ENCODE peak calls at places on chromosomes 2 and 18, in five cellular contexts. One of them, this sample, is unnamed.
A peak's percentile ranks its signal among the peaks of the same experiment; 100 is the strongest.

GRCh38 chr18:13539843-13540535 is 186.4 kb downstream of the FAM210A start:
- DNase-seq in Calu3: no peak
- DNase-seq in WTC11: no peak
- DNase-seq in posterior cingulate gyrus: no peak
- DNase-seq in stimulated activated CD4-positive, alpha-beta T cell treated with anti-CD3 and anti-CD28 coated beads, TNF-alpha, amount 100 ng/mL, for 48 hours: no peak
- DNase-seq in this sample: no peak

GRCh38 chr2:30456106-30456505 is 9.1 kb downstream of the LCLAT1 start:
- DNase-seq in Calu3: no peak
- DNase-seq in posterior cingulate gyrus: no peak
- DNase-seq in stimulated activated CD4-positive, alpha-beta T cell treated with anti-CD3 and anti-CD28 coated beads, TNF-alpha, amount 100 ng/mL, for 48 hours: no peak
- DNase-seq in WTC11: no peak
- DNase-seq in this sample: no peak

GRCh38 chr2:73894877-73895276 is 2.1 kb downstream of the ACTG2 start:
- DNase-seq in stimulated activated CD4-positive, alpha-beta T cell treated with anti-CD3 and anti-CD28 coated beads, TNF-alpha, amount 100 ng/mL, for 48 hours: no peak
- DNase-seq in posterior cingulate gyrus: no peak
- DNase-seq in WTC11: no peak
- DNase-seq in Calu3: no peak
- DNase-seq in this sample: no peak

GRCh38 chr2:126645211-126645618 is 10.7 kb upstream of the GYPC start:
- DNase-seq in stimulated activated CD4-positive, alpha-beta T cell treated with anti-CD3 and anti-CD28 coated beads, TNF-alpha, amount 100 ng/mL, for 48 hours: no peak
- DNase-seq in WTC11: no peak
- DNase-seq in posterior cingulate gyrus: no peak
- DNase-seq in Calu3: no peak
- DNase-seq in this sample: peak; percentile 75

GRCh38 chr2:161842751-161843433 is 218.7 kb downstream of the SLC4A10 start:
- DNase-seq in Calu3: no peak
- DNase-seq in WTC11: no peak
- DNase-seq in posterior cingulate gyrus: no peak
- DNase-seq in stimulated activated CD4-positive, alpha-beta T cell treated with anti-CD3 and anti-CD28 coated beads, TNF-alpha, amount 100 ng/mL, for 48 hours: no peak
- DNase-seq in this sample: no peak

GRCh38 chr2:72803151-72803550 is 22.7 kb downstream of the EXOC6B start:
- DNase-seq in posterior cingulate gyrus: no peak
- DNase-seq in stimulated activated CD4-positive, alpha-beta T cell treated with anti-CD3 and anti-CD28 coated beads, TNF-alpha, amount 100 ng/mL, for 48 hours: no peak
- DNase-seq in WTC11: no peak
- DNase-seq in Calu3: no peak
- DNase-seq in this sample: no peak

GRCh38 chr2:109193807-109194702 is 65.0 kb downstream of the SH3RF3 start:
- DNase-seq in stimulated activated CD4-positive, alpha-beta T cell treated with anti-CD3 and anti-CD28 coated beads, TNF-alpha, amount 100 ng/mL, for 48 hours: no peak
- DNase-seq in WTC11: no peak
- DNase-seq in Calu3: no peak
- DNase-seq in posterior cingulate gyrus: no peak
- DNase-seq in this sample: no peak

GRCh38 chr2:193580176-193580950 is 1385.6 kb upstream of the TMEFF2 start:
- DNase-seq in stimulated activated CD4-positive, alpha-beta T cell treated with anti-CD3 and anti-CD28 coated beads, TNF-alpha, amount 100 ng/mL, for 48 hours: no peak
- DNase-seq in posterior cingulate gyrus: no peak
- DNase-seq in WTC11: no peak
- DNase-seq in Calu3: no peak
- DNase-seq in this sample: no peak

GRCh38 chr2:37376421-37377186 is 32.2 kb downstream of the QPCT start:
- DNase-seq in Calu3: no peak
- DNase-seq in stimulated activated CD4-positive, alpha-beta T cell treated with anti-CD3 and anti-CD28 coated beads, TNF-alpha, amount 100 ng/mL, for 48 hours: peak; percentile 15
- DNase-seq in posterior cingulate gyrus: no peak
- DNase-seq in WTC11: no peak
- DNase-seq in this sample: no peak

GRCh38 chr2:240895656-240896388 is at the start of gene MAB21L4:
- DNase-seq in Calu3: peak; percentile 79
- DNase-seq in posterior cingulate gyrus: no peak
- DNase-seq in WTC11: no peak
- DNase-seq in stimulated activated CD4-positive, alpha-beta T cell treated with anti-CD3 and anti-CD28 coated beads, TNF-alpha, amount 100 ng/mL, for 48 hours: no peak
- DNase-seq in this sample: no peak

GRCh38 chr2:72139871-72140620 is 7.6 kb downstream of the CYP26B1 start:
- DNase-seq in Calu3: no peak
- DNase-seq in posterior cingulate gyrus: no peak
- DNase-seq in stimulated activated CD4-positive, alpha-beta T cell treated with anti-CD3 and anti-CD28 coated beads, TNF-alpha, amount 100 ng/mL, for 48 hours: no peak
- DNase-seq in WTC11: no peak
- DNase-seq in this sample: no peak

GRCh38 chr2:205680067-205680466 is 2.2 kb upstream of the NRP2 start:
- DNase-seq in WTC11: peak; percentile 77
- DNase-seq in stimulated activated CD4-positive, alpha-beta T cell treated with anti-CD3 and anti-CD28 coated beads, TNF-alpha, amount 100 ng/mL, for 48 hours: no peak
- DNase-seq in Calu3: peak; percentile 82
- DNase-seq in posterior cingulate gyrus: peak; percentile 39
- DNase-seq in this sample: peak; percentile 45

GRCh38 chr18:79490593-79491551 is 95.1 kb downstream of the NFATC1 start:
- DNase-seq in posterior cingulate gyrus: no peak
- DNase-seq in Calu3: no peak
- DNase-seq in stimulated activated CD4-positive, alpha-beta T cell treated with anti-CD3 and anti-CD28 coated beads, TNF-alpha, amount 100 ng/mL, for 48 hours: no peak
- DNase-seq in WTC11: no peak
- DNase-seq in this sample: no peak

GRCh38 chr2:51710222-51710621 is 678.3 kb upstream of the NRXN1 start:
- DNase-seq in Calu3: peak; percentile 13
- DNase-seq in stimulated activated CD4-positive, alpha-beta T cell treated with anti-CD3 and anti-CD28 coated beads, TNF-alpha, amount 100 ng/mL, for 48 hours: no peak
- DNase-seq in posterior cingulate gyrus: peak; percentile 14
- DNase-seq in WTC11: peak; percentile 57
- DNase-seq in this sample: peak; percentile 2

GRCh38 chr2:3489449-3490115 is 29.7 kb downstream of the ADI1 start:
- DNase-seq in Calu3: no peak
- DNase-seq in posterior cingulate gyrus: no peak
- DNase-seq in stimulated activated CD4-positive, alpha-beta T cell treated with anti-CD3 and anti-CD28 coated beads, TNF-alpha, amount 100 ng/mL, for 48 hours: no peak
- DNase-seq in WTC11: no peak
- DNase-seq in this sample: no peak

GRCh38 chr2:27100036-27100435 is 13.5 kb downstream of the KHK start:
- DNase-seq in Calu3: no peak
- DNase-seq in WTC11: no peak
- DNase-seq in stimulated activated CD4-positive, alpha-beta T cell treated with anti-CD3 and anti-CD28 coated beads, TNF-alpha, amount 100 ng/mL, for 48 hours: no peak
- DNase-seq in posterior cingulate gyrus: no peak
- DNase-seq in this sample: no peak

GRCh38 chr2:96538487-96539214 is 2.1 kb downstream of the ARID5A start:
- DNase-seq in posterior cingulate gyrus: peak; percentile 80
- DNase-seq in stimulated activated CD4-positive, alpha-beta T cell treated with anti-CD3 and anti-CD28 coated beads, TNF-alpha, amount 100 ng/mL, for 48 hours: peak; percentile 81
- DNase-seq in Calu3: no peak
- DNase-seq in WTC11: peak; percentile 86
- DNase-seq in this sample: no peak

GRCh38 chr18:45102863-45103262 is 422.2 kb downstream of the SETBP1 start:
- DNase-seq in WTC11: no peak
- DNase-seq in posterior cingulate gyrus: no peak
- DNase-seq in stimulated activated CD4-positive, alpha-beta T cell treated with anti-CD3 and anti-CD28 coated beads, TNF-alpha, amount 100 ng/mL, for 48 hours: no peak
- DNase-seq in Calu3: no peak
- DNase-seq in this sample: no peak

GRCh38 chr18:8794133-8794986 is 89.0 kb downstream of the MTCL1 start:
- DNase-seq in posterior cingulate gyrus: no peak
- DNase-seq in stimulated activated CD4-positive, alpha-beta T cell treated with anti-CD3 and anti-CD28 coated beads, TNF-alpha, amount 100 ng/mL, for 48 hours: no peak
- DNase-seq in WTC11: no peak
- DNase-seq in Calu3: peak; percentile 43
- DNase-seq in this sample: no peak

GRCh38 chr18:55546873-55547704 is 40.9 kb downstream of the TCF4 start:
- DNase-seq in posterior cingulate gyrus: no peak
- DNase-seq in WTC11: no peak
- DNase-seq in stimulated activated CD4-positive, alpha-beta T cell treated with anti-CD3 and anti-CD28 coated beads, TNF-alpha, amount 100 ng/mL, for 48 hours: no peak
- DNase-seq in Calu3: no peak
- DNase-seq in this sample: no peak

GRCh38 chr2:16538691-16539090 is 126.9 kb downstream of the CYRIA start:
- DNase-seq in stimulated activated CD4-positive, alpha-beta T cell treated with anti-CD3 and anti-CD28 coated beads, TNF-alpha, amount 100 ng/mL, for 48 hours: no peak
- DNase-seq in posterior cingulate gyrus: no peak
- DNase-seq in WTC11: no peak
- DNase-seq in Calu3: no peak
- DNase-seq in this sample: no peak

GRCh38 chr18:12811191-12811950 is 72.7 kb downstream of the PTPN2 start:
- DNase-seq in Calu3: no peak
- DNase-seq in WTC11: no peak
- DNase-seq in stimulated activated CD4-positive, alpha-beta T cell treated with anti-CD3 and anti-CD28 coated beads, TNF-alpha, amount 100 ng/mL, for 48 hours: peak; percentile 43
- DNase-seq in posterior cingulate gyrus: no peak
- DNase-seq in this sample: no peak

GRCh38 chr2:168190590-168191336 is 56.6 kb downstream of the STK39 start:
- DNase-seq in stimulated activated CD4-positive, alpha-beta T cell treated with anti-CD3 and anti-CD28 coated beads, TNF-alpha, amount 100 ng/mL, for 48 hours: no peak
- DNase-seq in posterior cingulate gyrus: no peak
- DNase-seq in Calu3: no peak
- DNase-seq in WTC11: no peak
- DNase-seq in this sample: no peak

GRCh38 chr18:36610258-36610657 is 218.5 kb downstream of the TPGS2 start:
- DNase-seq in Calu3: no peak
- DNase-seq in WTC11: no peak
- DNase-seq in posterior cingulate gyrus: no peak
- DNase-seq in stimulated activated CD4-positive, alpha-beta T cell treated with anti-CD3 and anti-CD28 coated beads, TNF-alpha, amount 100 ng/mL, for 48 hours: no peak
- DNase-seq in this sample: no peak

GRCh38 chr18:35646449-35646848 is 64.9 kb downstream of the GALNT1 start:
- DNase-seq in posterior cingulate gyrus: no peak
- DNase-seq in stimulated activated CD4-positive, alpha-beta T cell treated with anti-CD3 and anti-CD28 coated beads, TNF-alpha, amount 100 ng/mL, for 48 hours: no peak
- DNase-seq in Calu3: no peak
- DNase-seq in WTC11: no peak
- DNase-seq in this sample: no peak

GRCh38 chr18:902179-902718 is 2.4 kb upstream of the ADCYAP1 start:
- DNase-seq in posterior cingulate gyrus: no peak
- DNase-seq in stimulated activated CD4-positive, alpha-beta T cell treated with anti-CD3 and anti-CD28 coated beads, TNF-alpha, amount 100 ng/mL, for 48 hours: no peak
- DNase-seq in WTC11: no peak
- DNase-seq in Calu3: peak; percentile 12
- DNase-seq in this sample: no peak

GRCh38 chr18:50656841-50657470 is 97.1 kb downstream of the MAPK4 start:
- DNase-seq in WTC11: no peak
- DNase-seq in Calu3: no peak
- DNase-seq in stimulated activated CD4-positive, alpha-beta T cell treated with anti-CD3 and anti-CD28 coated beads, TNF-alpha, amount 100 ng/mL, for 48 hours: no peak
- DNase-seq in posterior cingulate gyrus: no peak
- DNase-seq in this sample: no peak

GRCh38 chr2:1055014-1055595 is 104.5 kb downstream of the SNTG2 start:
- DNase-seq in posterior cingulate gyrus: no peak
- DNase-seq in stimulated activated CD4-positive, alpha-beta T cell treated with anti-CD3 and anti-CD28 coated beads, TNF-alpha, amount 100 ng/mL, for 48 hours: no peak
- DNase-seq in WTC11: no peak
- DNase-seq in Calu3: no peak
- DNase-seq in this sample: no peak

GRCh38 chr2:115976916-115977315 is 1534.5 kb downstream of the DPP10 start:
- DNase-seq in Calu3: no peak
- DNase-seq in posterior cingulate gyrus: no peak
- DNase-seq in stimulated activated CD4-positive, alpha-beta T cell treated with anti-CD3 and anti-CD28 coated beads, TNF-alpha, amount 100 ng/mL, for 48 hours: no peak
- DNase-seq in WTC11: no peak
- DNase-seq in this sample: no peak

GRCh38 chr2:62624855-62625254 is 80.7 kb upstream of the EHBP1 start:
- DNase-seq in posterior cingulate gyrus: no peak
- DNase-seq in WTC11: no peak
- DNase-seq in stimulated activated CD4-positive, alpha-beta T cell treated with anti-CD3 and anti-CD28 coated beads, TNF-alpha, amount 100 ng/mL, for 48 hours: no peak
- DNase-seq in Calu3: no peak
- DNase-seq in this sample: no peak

GRCh38 chr18:24659837-24660720 is 199.6 kb downstream of the HRH4 start:
- DNase-seq in posterior cingulate gyrus: no peak
- DNase-seq in WTC11: no peak
- DNase-seq in Calu3: peak; percentile 24
- DNase-seq in stimulated activated CD4-positive, alpha-beta T cell treated with anti-CD3 and anti-CD28 coated beads, TNF-alpha, amount 100 ng/mL, for 48 hours: peak; percentile 6
- DNase-seq in this sample: no peak

GRCh38 chr2:15664273-15665066 is 72.8 kb downstream of the DDX1 start:
- DNase-seq in WTC11: no peak
- DNase-seq in Calu3: no peak
- DNase-seq in stimulated activated CD4-positive, alpha-beta T cell treated with anti-CD3 and anti-CD28 coated beads, TNF-alpha, amount 100 ng/mL, for 48 hours: no peak
- DNase-seq in posterior cingulate gyrus: no peak
- DNase-seq in this sample: no peak

GRCh38 chr18:24200494-24200893 is 61.6 kb downstream of the CABYR start:
- DNase-seq in WTC11: no peak
- DNase-seq in stimulated activated CD4-positive, alpha-beta T cell treated with anti-CD3 and anti-CD28 coated beads, TNF-alpha, amount 100 ng/mL, for 48 hours: no peak
- DNase-seq in Calu3: no peak
- DNase-seq in posterior cingulate gyrus: no peak
- DNase-seq in this sample: no peak

GRCh38 chr2:212842544-212843185 is 304.1 kb upstream of the ERBB4 start:
- DNase-seq in posterior cingulate gyrus: no peak
- DNase-seq in WTC11: no peak
- DNase-seq in Calu3: no peak
- DNase-seq in stimulated activated CD4-positive, alpha-beta T cell treated with anti-CD3 and anti-CD28 coated beads, TNF-alpha, amount 100 ng/mL, for 48 hours: no peak
- DNase-seq in this sample: no peak

GRCh38 chr2:12169060-12169406 is 422.6 kb downstream of the LPIN1 start:
- DNase-seq in Calu3: no peak
- DNase-seq in WTC11: no peak
- DNase-seq in posterior cingulate gyrus: no peak
- DNase-seq in stimulated activated CD4-positive, alpha-beta T cell treated with anti-CD3 and anti-CD28 coated beads, TNF-alpha, amount 100 ng/mL, for 48 hours: no peak
- DNase-seq in this sample: no peak

GRCh38 chr2:55311444-55311870 is 42.4 kb upstream of the MTIF2 start:
- DNase-seq in stimulated activated CD4-positive, alpha-beta T cell treated with anti-CD3 and anti-CD28 coated beads, TNF-alpha, amount 100 ng/mL, for 48 hours: peak; percentile 16
- DNase-seq in WTC11: no peak
- DNase-seq in Calu3: no peak
- DNase-seq in posterior cingulate gyrus: no peak
- DNase-seq in this sample: no peak

GRCh38 chr2:233058717-233059546 is 1.2 kb upstream of the INPP5D start:
- DNase-seq in posterior cingulate gyrus: no peak
- DNase-seq in WTC11: no peak
- DNase-seq in Calu3: no peak
- DNase-seq in stimulated activated CD4-positive, alpha-beta T cell treated with anti-CD3 and anti-CD28 coated beads, TNF-alpha, amount 100 ng/mL, for 48 hours: no peak
- DNase-seq in this sample: no peak

GRCh38 chr2:105469781-105470180 is 70.9 kb upstream of the FHL2 start:
- DNase-seq in posterior cingulate gyrus: no peak
- DNase-seq in Calu3: no peak
- DNase-seq in stimulated activated CD4-positive, alpha-beta T cell treated with anti-CD3 and anti-CD28 coated beads, TNF-alpha, amount 100 ng/mL, for 48 hours: no peak
- DNase-seq in WTC11: no peak
- DNase-seq in this sample: no peak

This sample was measured in CMK.